ENCODE peak calls at places on chromosome 21, in eight cellular contexts. F is CD4-positive, CD25-positive, alpha-beta regulatory T cell; V is CD8-positive, alpha-beta T cell; X is Caco-2; L is Peyer's patch; S is cardiac muscle cell; I is body of pancreas; E is adipocyte. U is an unnamed sample.

GRCh38 chr21:46667191-46667734 is 31.8 kb downstream of the PRMT2 start:
- DNase-seq in F (no peak), V (no peak), X (no peak), L (no peak), S (peak; percentile 37), I (no peak), E (peak; percentile 16), U (no peak)

GRCh38 chr21:46014828-46015227 is 33.3 kb downstream of the COL6A1 start:
- DNase-seq in F (no peak), V (no peak), X (no peak), L (no peak), S (no peak), I (no peak), E (no peak), U (no peak)

GRCh38 chr21:42518216-42518615 is 4.6 kb downstream of the SLC37A1 start:
- DNase-seq in F (no peak), V (no peak), X (no peak), L (no peak), S (peak; percentile 70), I (no peak), E (no peak), U (no peak)

GRCh38 chr21:46385846-46386725 is 62.1 kb downstream of the PCNT start:
- DNase-seq in F (no peak), V (no peak), X (no peak), L (no peak), S (no peak), I (no peak), E (no peak), U (no peak)

GRCh38 chr21:32768530-32768929 is 3.0 kb downstream of the PAXBP1 start:
- DNase-seq in F (no peak), V (no peak), X (no peak), L (no peak), S (no peak), I (no peak), E (no peak), U (no peak)

GRCh38 chr21:22575165-22575584 is 1577.0 kb downstream of the NCAM2 start:
- DNase-seq in F (no peak), V (no peak), X (no peak), L (no peak), S (no peak), I (no peak), E (no peak), U (no peak)

GRCh38 chr21:42321231-42321630 is 6.0 kb upstream of the TFF3 start:
- DNase-seq in F (no peak), V (no peak), X (no peak), L (no peak), S (no peak), I (no peak), E (no peak), U (no peak)

GRCh38 chr21:42262826-42263225 is 43.9 kb downstream of the ABCG1 start:
- DNase-seq in F (no peak), V (no peak), X (no peak), L (no peak), S (peak; percentile 44), I (peak; percentile 91), E (no peak), U (peak; percentile 69)

GRCh38 chr21:17818158-17819113 is 720 bp downstream of the C21orf91 start:
- DNase-seq in F (peak; percentile 19), V (peak; percentile 18), X (peak; percentile 50), L (peak; percentile 70), S (peak; percentile 38), I (peak; percentile 29), E (peak; percentile 62), U (peak; percentile 38)

GRCh38 chr21:15976807-15977206 is 247.0 kb downstream of the USP25 start:
- DNase-seq in F (no peak), V (no peak), X (no peak), L (no peak), S (no peak), I (no peak), E (no peak), U (no peak)

GRCh38 chr21:46203203-46203600 is 18.9 kb upstream of the SPATC1L start:
- DNase-seq in F (no peak), V (no peak), X (no peak), L (no peak), S (no peak), I (no peak), E (no peak), U (no peak)

GRCh38 chr21:42040411-42041180 is 30.4 kb upstream of the ZBTB21 start:
- DNase-seq in F (no peak), V (no peak), X (no peak), L (no peak), S (peak; percentile 97), I (no peak), E (peak; percentile 92), U (no peak)

GRCh38 chr21:46180079-46180722 is 4.1 kb downstream of the SPATC1L start:
- DNase-seq in F (no peak), V (no peak), X (no peak), L (peak; percentile 7), S (no peak), I (no peak), E (no peak), U (no peak)

GRCh38 chr21:45339430-45340405 is 52.0 kb upstream of the POFUT2 start:
- DNase-seq in F (no peak), V (no peak), X (peak; percentile 4), L (no peak), S (peak; percentile 73), I (no peak), E (no peak), U (no peak)

GRCh38 chr21:33843216-33843615 is 72.4 kb downstream of the ATP5PO start:
- DNase-seq in F (no peak), V (no peak), X (no peak), L (no peak), S (no peak), I (no peak), E (no peak), U (no peak)

GRCh38 chr21:46099476-46099875 is 1.6 kb downstream of the COL6A2 start:
- DNase-seq in F (no peak), V (no peak), X (peak; percentile 35), L (peak; percentile 15), S (peak; percentile 50), I (peak; percentile 13), E (peak; percentile 71), U (peak; percentile 28)

GRCh38 chr21:17925000-17925610 is 105.9 kb upstream of the C21orf91 start:
- DNase-seq in F (peak; percentile 33), V (no peak), X (peak; percentile 65), L (peak; percentile 35), S (peak; percentile 69), I (peak; percentile 65), E (peak; percentile 78), U (peak; percentile 51)

GRCh38 chr21:17446737-17447136 is 66.1 kb upstream of the CXADR start:
- DNase-seq in F (no peak), V (no peak), X (no peak), L (no peak), S (no peak), I (no peak), E (no peak), U (no peak)

GRCh38 chr21:29721242-29721641 is 218.6 kb downstream of the GRIK1 start:
- DNase-seq in F (no peak), V (no peak), X (no peak), L (no peak), S (no peak), I (no peak), E (no peak), U (no peak)

GRCh38 chr21:14259669-14260458 is 43.9 kb downstream of the RBM11 start:
- DNase-seq in F (no peak), V (no peak), X (peak; percentile 40), L (no peak), S (peak; percentile 68), I (no peak), E (peak; percentile 76), U (no peak)

DNA sequence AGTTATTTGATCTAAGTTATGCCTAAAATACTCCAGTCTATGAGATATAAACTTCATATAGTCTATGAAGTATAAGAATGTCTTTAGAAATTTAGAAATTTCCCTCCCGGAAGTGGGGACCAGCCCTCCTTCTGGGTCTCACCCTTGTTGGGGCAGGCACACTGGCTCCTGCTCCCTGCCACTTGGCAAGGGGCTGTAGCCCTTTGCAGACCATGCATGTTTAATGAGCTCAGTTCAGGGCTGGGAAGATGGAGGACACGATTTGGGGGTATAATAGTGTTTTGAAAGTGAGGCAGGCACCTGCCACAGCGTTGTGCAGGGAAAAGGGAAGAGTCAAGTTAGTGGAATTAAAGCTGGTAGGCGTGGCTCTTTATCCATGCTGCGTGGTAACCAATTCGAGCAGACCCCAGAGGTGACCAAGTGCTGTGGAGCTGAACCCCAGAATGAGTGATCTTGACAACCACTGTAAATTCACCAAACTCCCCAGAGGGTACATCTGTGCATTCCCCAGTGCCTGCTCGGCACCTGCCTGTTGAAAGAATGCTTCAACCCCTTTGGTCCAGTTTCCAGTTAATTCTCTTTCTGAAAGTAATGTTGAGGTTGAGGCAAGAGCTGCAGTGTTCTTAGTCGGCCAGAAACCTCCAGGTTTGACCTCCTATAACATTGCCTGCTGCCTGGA is 79.6 kb downstream of the DOP1B start:
- DNase-seq in F (no peak), V (no peak), X (no peak), L (no peak), S (no peak), I (no peak), E (no peak), U (no peak)
- H3K4me3 ChIP-seq in F (no peak overlapping the region), V (no peak overlapping the region), X (no peak overlapping the region), L (no peak overlapping the region), S (no peak overlapping the region), I (no peak overlapping the region), E (no peak overlapping the region), U (no peak overlapping the region)

GRCh38 chr21:35043549-35043948 is 5.6 kb downstream of the RUNX1 start:
- DNase-seq in F (no peak), V (no peak), X (no peak), L (no peak), S (no peak), I (no peak), E (no peak), U (no peak)
- H3K4me1 ChIP-seq in F (peaks cover 95% of the 10 kb centered on the region), V (peaks cover 69% of the 10 kb centered on the region), X (peaks cover 32% of the 10 kb centered on the region), L (peaks cover 3% of the 10 kb centered on the region), S (no peaks in the 10 kb centered on the region), I (peaks cover 4% of the 10 kb centered on the region), E (peaks cover 28% of the 10 kb centered on the region), U (no peaks in the 10 kb centered on the region)

GRCh38 chr21:43707462-43707861 is 11.5 kb upstream of the PDXK start:
- DNase-seq in F (no peak), V (no peak), X (no peak), L (no peak), S (no peak), I (no peak), E (no peak), U (no peak)
- H3K4me3 ChIP-seq in F (no peak overlapping the region), V (no peak overlapping the region), X (no peak overlapping the region), L (no peak overlapping the region), S (no peak overlapping the region), I (no peak overlapping the region), E (no peak overlapping the region), U (no peak overlapping the region)

GRCh38 chr21:31594279-31594678 is 65.2 kb upstream of the SOD1 start:
- DNase-seq in F (no peak), V (no peak), X (no peak), L (no peak), S (no peak), I (no peak), E (no peak), U (no peak)

GRCh38 chr21:31596055-31596454 is 63.4 kb upstream of the SOD1 start:
- DNase-seq in F (no peak), V (no peak), X (no peak), L (no peak), S (no peak), I (no peak), E (no peak), U (no peak)

GRCh38 chr21:31592501-31592900 is 67.0 kb upstream of the SOD1 start:
- DNase-seq in F (no peak), V (no peak), X (no peak), L (no peak), S (no peak), I (no peak), E (no peak), U (no peak)

GRCh38 chr21:31593161-31593560 is 66.3 kb upstream of the SOD1 start:
- DNase-seq in F (no peak), V (no peak), X (no peak), L (no peak), S (no peak), I (no peak), E (no peak), U (no peak)

GRCh38 chr21:31594726-31595125 is 64.8 kb upstream of the SOD1 start:
- DNase-seq in F (no peak), V (no peak), X (no peak), L (no peak), S (no peak), I (no peak), E (no peak), U (no peak)
- H3K4me1 ChIP-seq in F (no peaks in the 10 kb centered on the region), V (no peaks in the 10 kb centered on the region), X (no peaks in the 10 kb centered on the region), L (no peaks in the 10 kb centered on the region), S (peaks cover 5% of the 10 kb centered on the region), I (no peaks in the 10 kb centered on the region), E (no peaks in the 10 kb centered on the region), U (no peaks in the 10 kb centered on the region)

U was measured in lung.